ENCODE peak calls at places on chromosomes 3 and 15, in seven cellular contexts. One of them, this sample, is unnamed.

GRCh38 chr3:48750906-48751305 is 33.9 kb upstream of the IP6K2 start:
- DNase-seq in nephron progenitor cell: no peak
- DNase-seq in endothelial cell: no peak
- DNase-seq in stomach: no peak
- DNase-seq in omental fat pad: no peak
- DNase-seq in ovary: no peak
- DNase-seq in GM12865: no peak
- DNase-seq in this sample: no peak

GRCh38 chr3:197168606-197169005 is 129.8 kb downstream of the DLG1 start:
- DNase-seq in omental fat pad: no peak
- DNase-seq in nephron progenitor cell: no peak
- DNase-seq in stomach: no peak
- DNase-seq in GM12865: no peak
- DNase-seq in ovary: no peak
- DNase-seq in endothelial cell: no peak
- DNase-seq in this sample: no peak

GRCh38 chr3:58336135-58336882 is 3.6 kb downstream of the PXK start:
- DNase-seq in nephron progenitor cell: no peak
- DNase-seq in GM12865: no peak
- DNase-seq in endothelial cell: no peak
- DNase-seq in stomach: no peak
- DNase-seq in ovary: no peak
- DNase-seq in omental fat pad: no peak
- DNase-seq in this sample: no peak

GRCh38 chr15:32979710-32980109 is 214.8 kb downstream of the FMN1 start:
- DNase-seq in endothelial cell: no peak
- DNase-seq in stomach: no peak
- DNase-seq in GM12865: no peak
- DNase-seq in ovary: no peak
- DNase-seq in omental fat pad: no peak
- DNase-seq in nephron progenitor cell: no peak
- DNase-seq in this sample: no peak

GRCh38 chr3:73925045-73925444 is 300.3 kb upstream of the PDZRN3 start:
- DNase-seq in ovary: no peak
- DNase-seq in GM12865: no peak
- DNase-seq in stomach: no peak
- DNase-seq in endothelial cell: no peak
- DNase-seq in omental fat pad: no peak
- DNase-seq in nephron progenitor cell: no peak
- DNase-seq in this sample: no peak

GRCh38 chr3:184525337-184526157 is 36.0 kb upstream of the EPHB3 start:
- DNase-seq in nephron progenitor cell: peak
- DNase-seq in ovary: peak
- DNase-seq in GM12865: no peak
- DNase-seq in endothelial cell: peak
- DNase-seq in omental fat pad: no peak
- DNase-seq in stomach: no peak
- DNase-seq in this sample: no peak

GRCh38 chr3:37970802-37971201 is 19.8 kb upstream of the VILL start:
- DNase-seq in endothelial cell: no peak
- DNase-seq in omental fat pad: no peak
- DNase-seq in nephron progenitor cell: no peak
- DNase-seq in stomach: peak
- DNase-seq in ovary: no peak
- DNase-seq in GM12865: no peak
- DNase-seq in this sample: no peak

GRCh38 chr15:42721016-42721415 is 15.9 kb downstream of the CDAN1 start:
- DNase-seq in omental fat pad: no peak
- DNase-seq in GM12865: no peak
- DNase-seq in nephron progenitor cell: no peak
- DNase-seq in ovary: no peak
- DNase-seq in stomach: no peak
- DNase-seq in endothelial cell: no peak
- DNase-seq in this sample: no peak

GRCh38 chr3:115922681-115923347 is 299.5 kb downstream of the GAP43 start:
- DNase-seq in nephron progenitor cell: peak
- DNase-seq in stomach: no peak
- DNase-seq in endothelial cell: peak
- DNase-seq in GM12865: peak
- DNase-seq in omental fat pad: no peak
- DNase-seq in ovary: no peak
- DNase-seq in this sample: no peak

GRCh38 chr3:127307918-127308317 is 20.1 kb upstream of the PRR20G start:
- DNase-seq in GM12865: no peak
- DNase-seq in omental fat pad: no peak
- DNase-seq in ovary: no peak
- DNase-seq in endothelial cell: no peak
- DNase-seq in nephron progenitor cell: no peak
- DNase-seq in stomach: no peak
- DNase-seq in this sample: no peak

GRCh38 chr3:27429909-27430308 is 54.3 kb downstream of the SLC4A7 start:
- DNase-seq in GM12865: no peak
- DNase-seq in endothelial cell: no peak
- DNase-seq in nephron progenitor cell: no peak
- DNase-seq in stomach: no peak
- DNase-seq in ovary: no peak
- DNase-seq in omental fat pad: no peak
- DNase-seq in this sample: no peak

GRCh38 chr15:52093167-52093538 is 19.4 kb downstream of the BCL2L10 start:
- DNase-seq in GM12865: no peak
- DNase-seq in omental fat pad: no peak
- DNase-seq in ovary: no peak
- DNase-seq in nephron progenitor cell: no peak
- DNase-seq in endothelial cell: no peak
- DNase-seq in stomach: no peak
- DNase-seq in this sample: no peak

GRCh38 chr3:21463319-21463718 is 287.7 kb downstream of the ZNF385D start:
- DNase-seq in endothelial cell: no peak
- DNase-seq in stomach: no peak
- DNase-seq in nephron progenitor cell: no peak
- DNase-seq in GM12865: no peak
- DNase-seq in ovary: no peak
- DNase-seq in omental fat pad: no peak
- DNase-seq in this sample: no peak

GRCh38 chr15:71705151-71705550 is 105.2 kb upstream of the NR2E3 start:
- DNase-seq in nephron progenitor cell: no peak
- DNase-seq in stomach: no peak
- DNase-seq in ovary: no peak
- DNase-seq in GM12865: peak
- DNase-seq in omental fat pad: no peak
- DNase-seq in endothelial cell: no peak
- DNase-seq in this sample: no peak

GRCh38 chr15:22974745-22975144 is 5.4 kb downstream of the CYFIP1 start:
- DNase-seq in ovary: no peak
- DNase-seq in nephron progenitor cell: no peak
- DNase-seq in omental fat pad: no peak
- DNase-seq in GM12865: no peak
- DNase-seq in stomach: no peak
- DNase-seq in endothelial cell: no peak
- DNase-seq in this sample: no peak

GRCh38 chr3:129561619-129562248 is 18.8 kb downstream of the H1-8 start:
- DNase-seq in endothelial cell: no peak
- DNase-seq in stomach: no peak
- DNase-seq in nephron progenitor cell: no peak
- DNase-seq in omental fat pad: no peak
- DNase-seq in ovary: no peak
- DNase-seq in GM12865: no peak
- DNase-seq in this sample: no peak

GRCh38 chr3:180059351-180059750 is 22.6 kb upstream of the PEX5L start:
- DNase-seq in endothelial cell: no peak
- DNase-seq in stomach: no peak
- DNase-seq in nephron progenitor cell: no peak
- DNase-seq in ovary: no peak
- DNase-seq in GM12865: no peak
- DNase-seq in omental fat pad: no peak
- DNase-seq in this sample: no peak

GRCh38 chr15:81304226-81304625 is 19.7 kb downstream of the STARD5 start:
- DNase-seq in nephron progenitor cell: no peak
- DNase-seq in GM12865: peak
- DNase-seq in omental fat pad: no peak
- DNase-seq in ovary: no peak
- DNase-seq in stomach: no peak
- DNase-seq in endothelial cell: no peak
- DNase-seq in this sample: no peak

GRCh38 chr3:48039487-48040190 is 23.4 kb upstream of the MAP4 start:
- DNase-seq in endothelial cell: no peak
- DNase-seq in stomach: no peak
- DNase-seq in nephron progenitor cell: no peak
- DNase-seq in GM12865: peak
- DNase-seq in ovary: no peak
- DNase-seq in omental fat pad: no peak
- DNase-seq in this sample: no peak

GRCh38 chr3:185473290-185473815 is 25.5 kb downstream of the TMEM41A start:
- DNase-seq in GM12865: no peak
- DNase-seq in omental fat pad: no peak
- DNase-seq in stomach: no peak
- DNase-seq in ovary: no peak
- DNase-seq in endothelial cell: no peak
- DNase-seq in nephron progenitor cell: no peak
- DNase-seq in this sample: no peak

GRCh38 chr15:28128036-28128435 is 28.9 kb upstream of the OCA2 start:
- DNase-seq in omental fat pad: no peak
- DNase-seq in stomach: peak
- DNase-seq in nephron progenitor cell: no peak
- DNase-seq in endothelial cell: no peak
- DNase-seq in GM12865: no peak
- DNase-seq in ovary: no peak
- DNase-seq in this sample: no peak

GRCh38 chr3:18853269-18853668 is 295.0 kb upstream of the KCNH8 start:
- DNase-seq in nephron progenitor cell: no peak
- DNase-seq in omental fat pad: no peak
- DNase-seq in GM12865: no peak
- DNase-seq in endothelial cell: no peak
- DNase-seq in stomach: no peak
- DNase-seq in ovary: no peak
- DNase-seq in this sample: no peak

GRCh38 chr15:74901612-74902063 is 5.0 kb downstream of the FAM219B start:
- DNase-seq in nephron progenitor cell: peak
- DNase-seq in omental fat pad: peak
- DNase-seq in GM12865: peak
- DNase-seq in stomach: peak
- DNase-seq in endothelial cell: peak
- DNase-seq in ovary: peak
- DNase-seq in this sample: peak

GRCh38 chr3:70176224-70176623 is 136.2 kb downstream of the MDFIC2 start:
- DNase-seq in ovary: no peak
- DNase-seq in stomach: no peak
- DNase-seq in nephron progenitor cell: no peak
- DNase-seq in GM12865: no peak
- DNase-seq in endothelial cell: no peak
- DNase-seq in omental fat pad: no peak
- DNase-seq in this sample: no peak
- TF ChIP-seq CTCF in ovary: no peak
- TF ChIP-seq CTCF in stomach: no peak
- TF ChIP-seq CTCF in nephron progenitor cell: no peak
- TF ChIP-seq CTCF in GM12865: no peak
- TF ChIP-seq CTCF in endothelial cell: no peak
- TF ChIP-seq CTCF in omental fat pad: no peak
- TF ChIP-seq CTCF in this sample: no peak

GRCh38 chr3:194604837-194605236 is 28.4 kb downstream of the TMEM44 start:
- DNase-seq in GM12865: no peak
- DNase-seq in ovary: no peak
- DNase-seq in nephron progenitor cell: no peak
- DNase-seq in omental fat pad: no peak
- DNase-seq in stomach: no peak
- DNase-seq in endothelial cell: no peak
- DNase-seq in this sample: no peak
- TF ChIP-seq CTCF in GM12865: no peak
- TF ChIP-seq CTCF in ovary: no peak
- TF ChIP-seq CTCF in nephron progenitor cell: peak
- TF ChIP-seq CTCF in omental fat pad: no peak
- TF ChIP-seq CTCF in stomach: no peak
- TF ChIP-seq CTCF in endothelial cell: no peak
- TF ChIP-seq CTCF in this sample: no peak

GRCh38 chr3:23945903-23946751 is 1.0 kb downstream of the NR1D2 start:
- DNase-seq in GM12865: peak
- DNase-seq in stomach: peak
- DNase-seq in ovary: peak
- DNase-seq in omental fat pad: peak
- DNase-seq in nephron progenitor cell: peak
- DNase-seq in endothelial cell: peak
- DNase-seq in this sample: peak
- TF ChIP-seq CTCF in GM12865: no peak
- TF ChIP-seq CTCF in stomach: no peak
- TF ChIP-seq CTCF in ovary: no peak
- TF ChIP-seq CTCF in omental fat pad: no peak
- TF ChIP-seq CTCF in nephron progenitor cell: no peak
- TF ChIP-seq CTCF in endothelial cell: no peak
- TF ChIP-seq CTCF in this sample: no peak

GRCh38 chr3:171140246-171140645 is 113.7 kb upstream of the SLC2A2 start:
- DNase-seq in omental fat pad: no peak
- DNase-seq in GM12865: no peak
- DNase-seq in ovary: no peak
- DNase-seq in stomach: no peak
- DNase-seq in endothelial cell: no peak
- DNase-seq in nephron progenitor cell: no peak
- DNase-seq in this sample: no peak
- TF ChIP-seq CTCF in omental fat pad: no peak
- TF ChIP-seq CTCF in GM12865: no peak
- TF ChIP-seq CTCF in ovary: no peak
- TF ChIP-seq CTCF in stomach: no peak
- TF ChIP-seq CTCF in endothelial cell: no peak
- TF ChIP-seq CTCF in nephron progenitor cell: no peak
- TF ChIP-seq CTCF in this sample: no peak

GRCh38 chr15:59360305-59360704 is 12.4 kb downstream of the MYO1E start:
- DNase-seq in stomach: no peak
- DNase-seq in GM12865: no peak
- DNase-seq in omental fat pad: no peak
- DNase-seq in nephron progenitor cell: no peak
- DNase-seq in ovary: no peak
- DNase-seq in endothelial cell: no peak
- DNase-seq in this sample: no peak
- TF ChIP-seq CTCF in stomach: no peak
- TF ChIP-seq CTCF in GM12865: peak
- TF ChIP-seq CTCF in omental fat pad: no peak
- TF ChIP-seq CTCF in nephron progenitor cell: peak
- TF ChIP-seq CTCF in ovary: no peak
- TF ChIP-seq CTCF in endothelial cell: peak
- TF ChIP-seq CTCF in this sample: no peak

DNA sequence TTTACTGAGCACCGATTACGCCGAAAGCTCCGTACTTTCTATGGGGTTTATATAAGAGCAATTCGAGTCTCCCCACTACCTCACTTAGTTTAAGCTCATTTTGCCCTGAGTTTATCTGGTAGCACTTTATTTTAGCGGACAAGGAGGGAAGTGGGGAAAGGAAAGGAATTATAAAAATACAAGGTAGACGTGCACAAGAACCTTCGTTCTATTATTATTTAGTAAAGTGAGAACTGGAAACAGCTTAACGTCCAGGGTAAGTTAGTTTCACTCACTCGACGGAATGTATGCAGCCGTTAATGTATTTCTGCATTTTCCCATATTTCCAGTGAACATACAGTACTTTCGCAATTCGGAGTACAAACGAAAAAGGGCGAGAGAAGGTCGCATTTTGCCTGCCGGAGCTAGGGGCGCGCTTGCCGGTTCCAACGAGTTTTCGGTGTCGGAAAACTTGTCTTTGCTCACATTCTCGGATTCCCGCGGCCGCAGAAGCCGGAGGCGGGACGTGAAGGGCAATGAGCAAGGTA is 1.2 kb upstream of the STT3B start:
- DNase-seq in stomach: no peak
- DNase-seq in omental fat pad: no peak
- DNase-seq in GM12865: peak
- DNase-seq in ovary: no peak
- DNase-seq in endothelial cell: no peak
- DNase-seq in nephron progenitor cell: no peak
- DNase-seq in this sample: no peak
- TF ChIP-seq CTCF in stomach: no peak
- TF ChIP-seq CTCF in omental fat pad: no peak
- TF ChIP-seq CTCF in GM12865: peak
- TF ChIP-seq CTCF in ovary: no peak
- TF ChIP-seq CTCF in endothelial cell: no peak
- TF ChIP-seq CTCF in nephron progenitor cell: no peak
- TF ChIP-seq CTCF in this sample: peak

GRCh38 chr3:161104561-161105551 is at the start of gene B3GALNT1:
- DNase-seq in stomach: peak
- DNase-seq in ovary: peak
- DNase-seq in omental fat pad: no peak
- DNase-seq in endothelial cell: peak
- DNase-seq in nephron progenitor cell: peak
- DNase-seq in GM12865: peak
- DNase-seq in this sample: peak
- TF ChIP-seq CTCF in stomach: no peak
- TF ChIP-seq CTCF in ovary: no peak
- TF ChIP-seq CTCF in omental fat pad: no peak
- TF ChIP-seq CTCF in endothelial cell: no peak
- TF ChIP-seq CTCF in nephron progenitor cell: no peak
- TF ChIP-seq CTCF in GM12865: no peak
- TF ChIP-seq CTCF in this sample: no peak